ENCODE peak calls at places on chromosomes 1 and 21, in eight cellular contexts. Z, P, F, D, X, E, A and W are unnamed samples.

GRCh38 chr1:11434926-11435325 is 44.0 kb upstream of the DISP3 start:
- DNase-seq in Z (no peak), P (no peak), F (no peak), D (no peak), X (no peak), E (no peak), A (no peak), W (no peak)

GRCh38 chr1:101311146-101311892 is 74.5 kb downstream of the S1PR1 start:
- DNase-seq in Z (no peak), P (no peak), F (no peak), D (no peak), X (no peak), E (no peak), A (no peak), W (no peak)

GRCh38 chr1:179017383-179018326 is 8.0 kb upstream of the FAM20B start:
- DNase-seq in Z (no peak), P (no peak), F (no peak), D (no peak), X (peak), E (no peak), A (no peak), W (no peak)

GRCh38 chr1:2356911-2357845 is 34.2 kb downstream of the MORN1 start:
- DNase-seq in Z (peak), P (no peak), F (no peak), D (no peak), X (no peak), E (no peak), A (no peak), W (no peak)

GRCh38 chr1:7408771-7409150 is 362.3 kb upstream of the VAMP3 start:
- DNase-seq in Z (no peak), P (no peak), F (no peak), D (peak), X (no peak), E (no peak), A (no peak), W (no peak)

GRCh38 chr1:210239295-210240155 is 6.9 kb downstream of the SERTAD4 start:
- DNase-seq in Z (no peak), P (no peak), F (peak), D (peak), X (peak), E (no peak), A (no peak), W (no peak)

GRCh38 chr1:186326009-186326408 is 49.0 kb downstream of the TPR start:
- DNase-seq in Z (no peak), P (no peak), F (no peak), D (no peak), X (no peak), E (no peak), A (no peak), W (no peak)

GRCh38 chr1:178192686-178193085 is 98.8 kb downstream of the RASAL2 start:
- DNase-seq in Z (no peak), P (peak), F (peak), D (no peak), X (peak), E (peak), A (no peak), W (peak)

GRCh38 chr1:51329443-51330325 is 678 bp downstream of the TTC39A start:
- DNase-seq in Z (no peak), P (peak), F (peak), D (no peak), X (no peak), E (no peak), A (no peak), W (no peak)

GRCh38 chr1:81802601-81803422 is 2.1 kb downstream of the ADGRL2 start:
- DNase-seq in Z (no peak), P (peak), F (peak), D (peak), X (peak), E (no peak), A (no peak), W (no peak)

GRCh38 chr1:7014640-7014930 is 229.3 kb downstream of the CAMTA1 start:
- DNase-seq in Z (no peak), P (no peak), F (no peak), D (peak), X (no peak), E (no peak), A (no peak), W (no peak)

GRCh38 chr1:16418823-16419425 is 18.3 kb downstream of the SPATA21 start:
- DNase-seq in Z (no peak), P (no peak), F (no peak), D (no peak), X (no peak), E (no peak), A (no peak), W (no peak)

DNA sequence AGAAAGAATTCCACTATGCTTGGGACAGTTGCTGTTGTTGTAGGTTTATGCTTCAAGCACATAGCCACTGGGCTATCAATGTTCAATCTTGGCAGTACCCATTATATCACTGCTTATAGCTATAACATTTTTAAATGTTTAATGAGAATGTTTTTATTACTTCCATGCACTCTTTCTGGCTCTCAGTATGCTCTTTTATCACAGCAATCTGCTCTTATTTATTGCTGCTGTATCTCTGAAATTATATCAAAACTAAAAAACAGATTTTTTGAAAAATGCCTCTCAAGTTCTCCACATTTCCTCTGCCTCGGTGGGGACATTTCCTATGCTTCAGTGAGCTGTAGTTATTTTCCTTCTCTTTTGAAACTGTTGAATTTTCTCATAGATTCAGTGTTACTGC is 5.4 kb upstream of the SGIP1 start:
- DNase-seq in Z (no peak), P (no peak), F (no peak), D (no peak), X (no peak), E (no peak), A (no peak), W (no peak)
- H3K27ac ChIP-seq in Z (no peak), P (no peak), F (no peak), D (no peak), X (no peak), E (no peak), A (no peak), W (no peak)

GRCh38 chr21:31893841-31894240 is 21.0 kb downstream of the HUNK start:
- DNase-seq in Z (no peak), P (no peak), F (no peak), D (no peak), X (no peak), E (no peak), A (no peak), W (no peak)

GRCh38 chr21:31894441-31894840 is 21.6 kb downstream of the HUNK start:
- DNase-seq in Z (no peak), P (no peak), F (no peak), D (no peak), X (no peak), E (peak), A (no peak), W (no peak)

GRCh38 chr21:31897311-31897710 is 24.5 kb downstream of the HUNK start:
- DNase-seq in Z (no peak), P (no peak), F (no peak), D (no peak), X (no peak), E (no peak), A (no peak), W (no peak)

GRCh38 chr21:31892686-31893085 is 19.9 kb downstream of the HUNK start:
- DNase-seq in Z (no peak), P (no peak), F (no peak), D (no peak), X (no peak), E (no peak), A (no peak), W (no peak)

GRCh38 chr21:31895069-31895851 is 22.4 kb downstream of the HUNK start:
- DNase-seq in Z (no peak), P (no peak), F (no peak), D (no peak), X (no peak), E (no peak), A (no peak), W (no peak)
- H3K27ac ChIP-seq in Z (no peak), P (no peak), F (peak), D (no peak), X (no peak), E (no peak), A (no peak), W (no peak)

DNA sequence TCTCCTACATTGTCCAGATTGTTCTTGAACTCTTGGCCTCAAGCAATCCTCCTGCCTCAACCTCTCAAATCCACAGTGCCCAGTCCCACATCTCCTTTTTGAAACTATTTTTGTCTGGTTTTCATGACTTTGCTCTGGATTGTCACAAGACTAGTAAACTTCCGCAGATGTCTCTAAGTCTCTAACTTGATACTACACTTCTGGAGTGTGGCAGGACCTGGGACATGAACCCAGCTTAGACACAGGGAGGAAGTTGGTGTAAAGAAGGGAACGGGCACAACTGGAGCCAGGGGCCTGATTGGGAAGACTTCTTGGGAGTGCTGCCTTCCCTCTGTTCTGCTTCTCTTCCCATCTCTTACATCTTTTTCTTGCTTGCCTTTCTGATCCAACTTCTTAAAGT is 16.2 kb upstream of the DISC1 start:
- DNase-seq in Z (no peak), P (no peak), F (no peak), D (no peak), X (no peak), E (no peak), A (no peak), W (no peak)
- H3K27ac ChIP-seq in Z (no peak), P (no peak), F (no peak), D (no peak), X (no peak), E (no peak), A (no peak), W (no peak)

DNA sequence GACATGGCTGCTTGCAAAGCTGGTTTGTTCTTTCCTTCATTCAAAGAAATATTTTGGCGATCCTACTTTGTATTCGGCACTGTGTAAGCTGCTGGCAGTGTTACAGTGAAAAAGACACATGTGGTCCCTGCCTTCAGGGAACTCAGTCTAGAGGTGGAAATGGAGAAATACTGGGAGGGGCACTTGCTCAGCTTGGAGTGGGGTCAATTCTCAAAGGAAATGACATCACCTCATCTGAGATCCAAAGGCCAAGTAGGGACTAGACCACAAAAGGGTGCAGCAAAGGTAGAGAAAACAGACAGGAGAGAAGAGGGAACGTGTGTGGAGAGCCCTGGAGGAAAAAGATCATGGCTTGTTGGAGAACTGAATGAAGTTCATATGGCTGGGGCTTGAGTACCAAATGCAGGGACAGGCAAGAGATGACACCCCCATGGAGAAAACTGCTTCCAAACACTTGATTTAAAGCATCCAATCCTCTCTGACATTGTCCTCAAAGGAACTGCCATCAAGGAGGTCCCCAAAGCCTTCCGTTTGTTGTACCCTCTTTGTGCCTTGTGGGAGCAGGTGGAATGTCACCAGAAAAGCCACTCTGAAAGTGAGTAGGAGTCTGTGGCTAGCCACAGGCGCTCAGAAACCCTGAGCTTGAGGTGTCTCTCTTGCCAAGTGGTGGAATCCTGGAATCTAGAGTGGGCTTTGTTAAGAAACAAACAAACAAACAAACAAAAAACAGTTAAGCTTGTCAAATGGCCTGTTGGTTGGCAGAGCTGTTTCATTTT is 48.3 kb upstream of the TDRD10 start:
- DNase-seq in Z (no peak), P (no peak), F (no peak), D (no peak), X (peak), E (no peak), A (no peak), W (no peak)
- H3K27ac ChIP-seq in Z (no peak), P (no peak), F (no peak), D (no peak), X (no peak), E (no peak), A (peak), W (peak)

DNA sequence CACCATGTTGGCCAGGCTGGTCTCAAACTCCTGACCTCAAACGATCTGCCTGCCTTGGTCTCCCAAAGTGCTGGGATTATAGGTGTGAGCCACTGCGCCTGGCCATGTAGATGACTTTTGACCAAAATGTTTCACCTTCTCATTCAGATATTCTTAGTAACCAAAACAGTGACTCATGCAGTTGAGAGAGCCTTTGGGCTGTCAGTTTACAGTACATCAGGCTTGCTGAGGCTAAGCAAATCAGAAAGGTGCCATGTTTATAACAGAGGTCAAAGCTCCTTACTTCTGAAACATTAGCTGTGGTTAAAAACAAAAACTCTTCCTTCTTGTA is 21.0 kb downstream of the CNIH4 start:
- DNase-seq in Z (no peak), P (no peak), F (no peak), D (no peak), X (peak), E (no peak), A (no peak), W (peak)
- H3K27ac ChIP-seq in Z (no peak), P (peak), F (no peak), D (peak), X (no peak), E (no peak), A (no peak), W (peak)

GRCh38 chr1:204821924-204822323 is 48.7 kb upstream of the NFASC start:
- DNase-seq in Z (no peak), P (no peak), F (no peak), D (no peak), X (no peak), E (no peak), A (no peak), W (no peak)
- H3K27ac ChIP-seq in Z (no peak), P (peak), F (no peak), D (no peak), X (no peak), E (no peak), A (no peak), W (no peak)

DNA sequence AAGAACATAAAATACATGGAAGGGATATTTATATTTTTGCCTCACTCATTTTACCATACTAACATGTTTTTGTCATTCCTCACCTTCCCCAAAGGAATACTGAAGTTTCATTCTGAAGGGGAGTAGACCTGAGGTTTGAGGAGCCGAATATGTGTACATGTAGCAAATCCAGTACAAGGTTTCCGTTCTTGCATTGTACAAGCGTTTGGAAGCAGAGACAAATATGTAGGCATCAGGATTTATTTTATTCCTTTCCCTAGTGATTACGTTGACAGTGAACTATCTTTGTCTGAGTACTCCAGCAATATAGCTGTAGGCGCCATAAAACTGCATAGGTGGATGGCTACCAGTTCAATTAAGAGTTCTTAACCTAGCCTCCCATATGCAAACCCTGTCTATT is 191.5 kb downstream of the NFIA start:
- DNase-seq in Z (no peak), P (no peak), F (no peak), D (no peak), X (no peak), E (no peak), A (no peak), W (no peak)
- H3K27ac ChIP-seq in Z (no peak), P (peak), F (no peak), D (peak), X (no peak), E (no peak), A (peak), W (no peak)